ENCODE peak calls at places on chromosomes 11 and 22, in five cellular contexts. Q is activated CD4-positive, CD25-positive, alpha-beta regulatory T cell; T is D341Med; D is left lobe of liver; P is NCI-H510A. W is an unnamed sample.

GRCh38 chr11:120178441-120179070 is 32.3 kb upstream of the OAF start:
- DNase-seq in Q (no peak), T (no peak), D (no peak), P (no peak), W (no peak)

GRCh38 chr11:33898957-33899356 is 7.1 kb upstream of the LMO2 start:
- DNase-seq in Q (no peak), T (no peak), D (no peak), P (no peak), W (no peak)

GRCh38 chr11:86670179-86670578 is 2.2 kb downstream of the ME3 start:
- DNase-seq in Q (no peak), T (no peak), D (no peak), P (no peak), W (no peak)

GRCh38 chr11:13718394-13718793 is 49.9 kb downstream of the FAR1 start:
- DNase-seq in Q (no peak), T (no peak), D (no peak), P (no peak), W (no peak)

GRCh38 chr11:114135737-114136151 is 76.2 kb downstream of the ZBTB16 start:
- DNase-seq in Q (no peak), T (no peak), D (no peak), P (no peak), W (no peak)

GRCh38 chr22:49752598-49753091 is 75.0 kb downstream of the BRD1 start:
- DNase-seq in Q (no peak), T (peak; percentile 26), D (no peak), P (no peak), W (no peak)

GRCh38 chr11:13595166-13595565 is 73.3 kb upstream of the FAR1 start:
- DNase-seq in Q (no peak), T (no peak), D (no peak), P (no peak), W (no peak)

GRCh38 chr11:27497284-27497866 is 9.2 kb downstream of the LIN7C start:
- DNase-seq in Q (no peak), T (no peak), D (no peak), P (no peak), W (no peak)

GRCh38 chr22:46596032-46596441 is 24.1 kb upstream of the GRAMD4 start:
- DNase-seq in Q (no peak), T (no peak), D (no peak), P (no peak), W (no peak)